ENCODE peak calls at places on chromosome 22, in seven cellular contexts. Q is GM03348, T is omental fat pad, K is psoas muscle, A is T follicular helper cell, J is HTR-8/SVneo, H is PC-3. U is an unnamed sample.

GRCh38 chr22:20014526-20015186 is 2.0 kb downstream of the ARVCF start:
- DNase-seq in T (no peak), J (no peak), H (no peak), K (peak), A (no peak), Q (no peak), U (peak)

GRCh38 chr22:49011769-49012598 is 815.7 kb downstream of the BRD1 start:
- DNase-seq in Q (peak), K (no peak), J (no peak), A (no peak), T (no peak), H (no peak), U (no peak)

GRCh38 chr22:37563153-37564081 is 3.1 kb downstream of the CDC42EP1 start:
- DNase-seq in Q (peak), J (peak), T (peak), A (no peak), H (peak), K (peak), U (peak)

GRCh38 chr22:32050678-32051515 is 7.8 kb downstream of the SLC5A1 start:
- DNase-seq in T (no peak), J (peak), A (peak), Q (peak), K (peak), H (peak), U (no peak)

GRCh38 chr22:24040946-24041345 is 29.8 kb downstream of the CABIN1 start:
- DNase-seq in A (no peak), H (no peak), K (no peak), Q (no peak), J (no peak), T (no peak), U (no peak)

GRCh38 chr22:50473088-50473487 is 1.7 kb downstream of the SBF1 start:
- DNase-seq in A (peak), T (no peak), K (no peak), J (no peak), Q (no peak), H (peak), U (no peak)

GRCh38 chr22:32850157-32850556 is 48.7 kb downstream of the TIMP3 start:
- DNase-seq in K (no peak), J (no peak), H (no peak), T (no peak), A (no peak), Q (no peak), U (no peak)

GRCh38 chr22:23762866-23763578 is at the start of gene C22orf15:
- DNase-seq in H (no peak), Q (peak), A (no peak), K (peak), J (no peak), T (no peak), U (no peak)

GRCh38 chr22:36815558-36816337 is 1.1 kb downstream of the PVALB start:
- DNase-seq in K (no peak), T (no peak), A (no peak), J (no peak), Q (no peak), H (no peak), U (no peak)

GRCh38 chr22:29040385-29041275 is 21.0 kb downstream of the C22orf31 start:
- DNase-seq in A (peak), J (peak), K (peak), Q (peak), H (peak), T (no peak), U (peak)

GRCh38 chr22:42277988-42278776 is 7.7 kb upstream of the TCF20 start:
- DNase-seq in J (no peak), T (no peak), Q (no peak), K (peak), A (no peak), H (no peak), U (no peak)

GRCh38 chr22:36015806-36016519 is 12.7 kb downstream of the RBFOX2 start:
- DNase-seq in J (no peak), T (no peak), K (no peak), A (no peak), Q (peak), H (no peak), U (no peak)

GRCh38 chr22:37314315-37315046 is 32.2 kb downstream of the CYTH4 start:
- DNase-seq in T (no peak), A (no peak), J (no peak), Q (no peak), H (no peak), K (no peak), U (no peak)

GRCh38 chr22:17921871-17922821 is 102.2 kb downstream of the MICAL3 start:
- DNase-seq in K (no peak), A (no peak), J (no peak), T (no peak), H (no peak), Q (no peak), U (peak)

GRCh38 chr22:24208012-24208749 is 26.9 kb downstream of the SUSD2 start:
- DNase-seq in J (peak), H (peak), T (no peak), Q (peak), K (peak), A (no peak), U (no peak)

GRCh38 chr22:41256254-41256897 is 15.6 kb upstream of the CHADL start:
- DNase-seq in A (no peak), T (no peak), H (peak), K (no peak), Q (no peak), J (peak), U (no peak)

GRCh38 chr22:37427128-37427710 is at the start of gene ELFN2:
- DNase-seq in J (peak), T (no peak), K (no peak), H (peak), A (no peak), Q (peak), U (peak)

GRCh38 chr22:36288571-36289405 is 35.9 kb downstream of the APOL1 start:
- DNase-seq in H (no peak), K (peak), J (no peak), A (no peak), T (no peak), Q (no peak), U (no peak)

GRCh38 chr22:42172385-42173172 is 42.0 kb upstream of the CYP2D6 start:
- DNase-seq in H (no peak), K (no peak), A (no peak), J (no peak), T (no peak), Q (peak), U (no peak)

GRCh38 chr22:36010913-36011312 is 17.7 kb downstream of the RBFOX2 start:
- DNase-seq in H (peak), A (no peak), J (peak), K (no peak), Q (peak), T (no peak), U (no peak)

GRCh38 chr22:32827061-32827602 is 25.6 kb downstream of the TIMP3 start:
- DNase-seq in A (no peak), Q (no peak), H (no peak), K (no peak), J (no peak), T (no peak), U (no peak)

GRCh38 chr22:36768141-36768540 is 7.8 kb downstream of the IFT27 start:
- DNase-seq in K (no peak), A (no peak), T (no peak), Q (no peak), H (no peak), J (no peak), U (no peak)

GRCh38 chr22:36381513-36382079 is 6.2 kb downstream of the MYH9 start:
- DNase-seq in K (no peak), Q (no peak), A (no peak), H (peak), J (no peak), T (no peak), U (no peak)

GRCh38 chr22:23129149-23129548 is 12.6 kb downstream of the RSPH14 start:
- DNase-seq in J (no peak), H (no peak), K (no peak), Q (no peak), A (no peak), T (no peak), U (no peak)

U was measured in heart left ventricle.